ENCODE peak calls at places on chromosome 1, in six cellular contexts. N is colonic mucosa, D is astrocyte, W is osteoblast, I is thoracic aorta, T is prostate gland. F is an unnamed sample.
A peak's percentile ranks its signal among the peaks of the same experiment; 100 is the strongest.

GRCh38 chr1:109242387-109242786 is 7.0 kb upstream of the CELSR2 start:
- DNase-seq in D (no peak), N (no peak), W (peak; percentile 89), I (no peak), T (no peak), F (no peak)

GRCh38 chr1:63827411-63828321 is 53.8 kb downstream of the ROR1 start:
- DNase-seq in W (no peak), D (peak; percentile 82), N (no peak), T (no peak), I (no peak), F (no peak)

GRCh38 chr1:211527006-211527405 is 35.0 kb upstream of the RD3 start:
- DNase-seq in W (no peak), I (no peak), N (no peak), T (no peak), D (no peak), F (no peak)

GRCh38 chr1:85049735-85050166 is 1.5 kb upstream of the MCOLN3 start:
- DNase-seq in I (no peak), W (no peak), N (no peak), D (no peak), T (no peak), F (no peak)

GRCh38 chr1:25112400-25112799 is 119.9 kb downstream of the SYF2 start:
- DNase-seq in T (no peak), N (no peak), I (no peak), D (no peak), W (no peak), F (no peak)

GRCh38 chr1:100478816-100479215 is 59.1 kb upstream of the GPR88 start:
- DNase-seq in W (no peak), T (no peak), N (no peak), I (no peak), D (no peak), F (no peak)

GRCh38 chr1:149963358-149963757 is 26.7 kb upstream of the MTMR11 start:
- DNase-seq in D (no peak), W (no peak), N (no peak), T (no peak), I (no peak), F (no peak)

GRCh38 chr1:201463071-201463552 is 5.9 kb downstream of the PHLDA3 start:
- DNase-seq in D (no peak), N (no peak), T (no peak), I (no peak), W (peak; percentile 88), F (no peak)

GRCh38 chr1:200040516-200041138 is 13.1 kb downstream of the NR5A2 start:
- DNase-seq in I (no peak), T (no peak), N (peak; percentile 74), D (no peak), W (no peak), F (no peak)

GRCh38 chr1:165073402-165074007 is 283.0 kb downstream of the LMX1A start:
- DNase-seq in N (no peak), W (peak; percentile 15), D (peak; percentile 27), T (peak; percentile 19), I (no peak), F (no peak)

GRCh38 chr1:30271401-30272287 is 451.7 kb downstream of the MATN1 start:
- DNase-seq in W (no peak), N (no peak), T (no peak), D (no peak), I (no peak), F (no peak)

GRCh38 chr1:119988316-119989067 is 81.0 kb downstream of the NOTCH2 start:
- DNase-seq in I (no peak), D (no peak), W (no peak), T (no peak), N (no peak), F (no peak)

GRCh38 chr1:102970496-102971078 is 137.7 kb downstream of the COL11A1 start:
- DNase-seq in I (no peak), N (no peak), D (peak; percentile 36), T (no peak), W (peak; percentile 50), F (no peak)

GRCh38 chr1:151377150-151377884 is 4.8 kb upstream of the SELENBP1 start:
- DNase-seq in W (no peak), T (peak; percentile 75), D (no peak), I (no peak), N (peak; percentile 73), F (no peak)

GRCh38 chr1:12460121-12460520 is 157.9 kb downstream of the DHRS3 start:
- DNase-seq in W (no peak), D (no peak), I (no peak), T (no peak), N (no peak), F (peak; percentile 62)

GRCh38 chr1:116972676-116973035 is 28.9 kb upstream of the CD101 start:
- DNase-seq in D (peak; percentile 51), I (no peak), W (no peak), T (no peak), N (no peak), F (no peak)

GRCh38 chr1:245074232-245074747 is 80.5 kb upstream of the KIF26B start:
- DNase-seq in N (no peak), I (no peak), W (no peak), D (peak; percentile 54), T (no peak), F (no peak)

GRCh38 chr1:184110253-184111204 is 59.0 kb downstream of the TSEN15 start:
- DNase-seq in I (no peak), D (no peak), W (peak; percentile 49), T (no peak), N (no peak), F (no peak)

GRCh38 chr1:201391651-201392511 is 7.2 kb downstream of the LAD1 start:
- DNase-seq in W (no peak), T (no peak), D (no peak), I (no peak), N (no peak), F (no peak)

GRCh38 chr1:240352769-240353168 is 259.2 kb downstream of the GREM2 start:
- DNase-seq in D (peak; percentile 48), N (no peak), W (peak; percentile 23), I (no peak), T (no peak), F (no peak)

GRCh38 chr1:209257021-209257420 is 326.5 kb upstream of the CAMK1G start:
- DNase-seq in D (no peak), N (no peak), I (no peak), T (no peak), W (no peak), F (no peak)

GRCh38 chr1:161439280-161440232 is 65.7 kb upstream of the FCGR2A start:
- DNase-seq in N (peak; percentile 44), W (peak; percentile 90), D (no peak), T (no peak), I (no peak), F (no peak)

GRCh38 chr1:26923711-26924110 is 2.2 kb downstream of the NUDC start:
- DNase-seq in I (no peak), T (no peak), W (no peak), D (no peak), N (no peak), F (no peak)

GRCh38 chr1:212477680-212478466 is 45.2 kb downstream of the NENF start:
- DNase-seq in N (peak; percentile 45), W (no peak), D (no peak), I (no peak), T (no peak), F (no peak)

GRCh38 chr1:54683453-54683852 is 32.2 kb upstream of the TTC4 start:
- DNase-seq in N (no peak), T (no peak), I (no peak), W (no peak), D (no peak), F (no peak)

GRCh38 chr1:54681396-54681795 is 34.3 kb upstream of the TTC4 start:
- DNase-seq in D (no peak), I (no peak), N (no peak), T (no peak), W (no peak), F (no peak)

GRCh38 chr1:54679706-54680105 is 36.0 kb upstream of the TTC4 start:
- DNase-seq in I (no peak), D (no peak), W (no peak), T (no peak), N (no peak), F (no peak)

GRCh38 chr1:54679055-54679643 is 36.5 kb upstream of the TTC4 start:
- DNase-seq in W (no peak), D (no peak), N (no peak), T (no peak), I (no peak), F (no peak)

GRCh38 chr1:54680387-54680786 is 35.3 kb upstream of the TTC4 start:
- DNase-seq in I (no peak), D (no peak), N (no peak), W (no peak), T (no peak), F (no peak)
- H3K4me1 ChIP-seq in I (no peaks in the 10 kb centered on the region), D (no peaks in the 10 kb centered on the region), N (no peaks in the 10 kb centered on the region), W (no peaks in the 10 kb centered on the region), T (no peaks in the 10 kb centered on the region), F (no peaks in the 10 kb centered on the region)

DNA sequence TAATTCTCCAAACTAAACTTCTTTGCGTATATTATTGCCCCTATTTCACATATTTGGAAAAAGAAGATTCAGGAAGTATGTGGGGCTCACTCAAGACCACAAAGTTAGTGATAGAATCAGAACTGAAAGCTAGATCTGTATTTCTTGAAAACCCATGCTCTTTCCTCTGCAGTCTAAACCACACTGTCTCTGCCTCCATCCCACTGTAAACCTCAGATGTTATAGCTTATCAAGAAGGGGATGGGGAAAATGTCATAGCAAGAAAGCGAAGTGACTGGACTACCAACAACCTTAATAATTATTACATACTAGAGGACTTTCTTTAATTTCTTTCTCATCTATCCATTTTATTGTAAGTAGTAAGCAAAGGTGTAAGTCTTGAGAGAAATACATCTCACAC is 257.7 kb upstream of the SGIP1 start:
- DNase-seq in N (no peak), W (no peak), D (no peak), T (no peak), I (no peak), F (no peak)
- H3K4me1 ChIP-seq in N (peaks cover 5% of the 10 kb centered on the region), W (peaks cover 22% of the 10 kb centered on the region), D (peaks cover 11% of the 10 kb centered on the region), T (peaks cover 9% of the 10 kb centered on the region), I (peaks cover 21% of the 10 kb centered on the region), F (peaks cover 66% of the 10 kb centered on the region)

GRCh38 chr1:28112388-28113311 is 24.2 kb upstream of the EYA3 start:
- DNase-seq in T (no peak), D (peak; percentile 64), W (peak; percentile 52), I (peak; percentile 6), N (peak; percentile 27), F (no peak)
- H3K4me1 ChIP-seq in T (no peaks in the 10 kb centered on the region), D (peaks cover 20% of the 10 kb centered on the region), W (peaks cover 10% of the 10 kb centered on the region), I (no peaks in the 10 kb centered on the region), N (no peaks in the 10 kb centered on the region), F (no peaks in the 10 kb centered on the region)

GRCh38 chr1:234988160-234988528 is 140.5 kb downstream of the TOMM20 start:
- DNase-seq in N (no peak), D (no peak), T (no peak), I (no peak), W (no peak), F (no peak)

GRCh38 chr1:234986750-234987414 is 141.8 kb downstream of the TOMM20 start:
- DNase-seq in D (no peak), W (no peak), I (no peak), N (no peak), T (no peak), F (no peak)

GRCh38 chr1:234989019-234989418 is 139.6 kb downstream of the TOMM20 start:
- DNase-seq in D (no peak), W (no peak), I (no peak), T (no peak), N (no peak), F (no peak)

GRCh38 chr1:234988536-234988935 is 140.1 kb downstream of the TOMM20 start:
- DNase-seq in N (no peak), D (no peak), W (no peak), T (no peak), I (no peak), F (no peak)

GRCh38 chr1:234987415-234988159 is 141.1 kb downstream of the TOMM20 start:
- DNase-seq in D (peak; percentile 85), N (peak; percentile 57), W (peak; percentile 77), I (peak; percentile 73), T (peak; percentile 71), F (peak; percentile 68)
- H3K4me1 ChIP-seq in D (peaks cover 36% of the 10 kb centered on the region), N (peaks cover 15% of the 10 kb centered on the region), W (peaks cover 44% of the 10 kb centered on the region), I (peaks cover 27% of the 10 kb centered on the region), T (peaks cover 8% of the 10 kb centered on the region), F (peaks cover 46% of the 10 kb centered on the region)

GRCh38 chr1:111223126-111223443 is 4.4 kb upstream of the CHI3L2 start:
- DNase-seq in D (no peak), N (no peak), I (no peak), W (peak; percentile 81), T (no peak), F (no peak)
- H3K4me1 ChIP-seq in D (peaks cover 22% of the 10 kb centered on the region), N (peaks cover 4% of the 10 kb centered on the region), I (peaks cover 6% of the 10 kb centered on the region), W (peaks cover 19% of the 10 kb centered on the region), T (no peaks in the 10 kb centered on the region), F (peaks cover 8% of the 10 kb centered on the region)

F was measured in left ventricle myocardium inferior.